ENCODE peak calls at places on chromosomes 1 and 21, in five cellular contexts. Y, R, U, H and X are unnamed samples.

GRCh38 chr21:45545691-45546531 is 3.7 kb upstream of the SLC19A1 start:
- DNase-seq in Y (no peak), R (peak), U (no peak), H (peak), X (no peak)

GRCh38 chr1:6523566-6523965 is 30.7 kb downstream of the NOL9 start:
- DNase-seq in Y (no peak), R (no peak), U (peak), H (no peak), X (no peak)

GRCh38 chr1:30733520-30733919 is 10.1 kb upstream of the MATN1 start:
- DNase-seq in Y (no peak), R (no peak), U (no peak), H (no peak), X (no peak)

GRCh38 chr1:31591425-31592093 is 15.2 kb downstream of the TINAGL1 start:
- DNase-seq in Y (no peak), R (no peak), U (no peak), H (no peak), X (no peak)

GRCh38 chr1:165218666-165219065 is 137.8 kb downstream of the LMX1A start:
- DNase-seq in Y (no peak), R (no peak), U (no peak), H (no peak), X (no peak)

GRCh38 chr1:16095447-16095846 is 22.0 kb upstream of the FAM131C start:
- DNase-seq in Y (no peak), R (no peak), U (no peak), H (no peak), X (no peak)

GRCh38 chr1:246158131-246158530 is 348.9 kb downstream of the SMYD3 start:
- DNase-seq in Y (no peak), R (no peak), U (no peak), H (no peak), X (no peak)

GRCh38 chr1:33391669-33392068 is 39.2 kb downstream of the PHC2 start:
- DNase-seq in Y (no peak), R (no peak), U (no peak), H (no peak), X (no peak)

GRCh38 chr1:212797681-212798080 is 6.0 kb downstream of the TATDN3 start:
- DNase-seq in Y (no peak), R (no peak), U (no peak), H (no peak), X (no peak)

GRCh38 chr1:231628207-231628876 is 1.8 kb downstream of the DISC1 start:
- DNase-seq in Y (peak), R (peak), U (no peak), H (no peak), X (no peak)